ENCODE peak calls at places on chromosome 4, in seven cellular contexts. R is fibroblast of villous mesenchyme; A is activated CD4-positive, alpha-beta T cell treated with anti-CD3 and anti-CD28 coated beads, Interleukin-2, amount 10 ng/mL, durations not matched to agents 7 days and 5 days; V is NCI-H1092 treated with DMSO at 0.1 percent for 48 hours; I is SK-N-SH; B is GM19239; P is MCF 10A. N is an unnamed sample.

GRCh38 chr4:89316931-89317366 is 9.3 kb upstream of the GPRIN3 start:
- DNase-seq in B (no peak), R (peak; percentile 27), V (no peak), P (peak; percentile 40), I (no peak), A (peak; percentile 30), N (peak; percentile 46)

GRCh38 chr4:141153751-141154510 is 20.7 kb upstream of the RNF150 start:
- DNase-seq in I (peak; percentile 50), P (no peak), V (no peak), A (no peak), R (peak; percentile 91), B (no peak), N (no peak)

GRCh38 chr4:25993564-25994185 is 79.7 kb downstream of the SMIM20 start:
- DNase-seq in B (peak; percentile 22), V (no peak), P (peak; percentile 17), I (peak; percentile 41), R (no peak), A (peak; percentile 11), N (peak; percentile 32)

GRCh38 chr4:20313237-20314030 is 61.7 kb downstream of the SLIT2 start:
- DNase-seq in I (no peak), V (no peak), B (no peak), A (no peak), P (no peak), R (no peak), N (no peak)

GRCh38 chr4:81469774-81470455 is 1.8 kb downstream of the RASGEF1B start:
- DNase-seq in P (no peak), R (no peak), V (peak; percentile 54), I (no peak), A (no peak), B (no peak), N (no peak)

GRCh38 chr4:35684755-35685154 is 559.6 kb downstream of the ARAP2 start:
- DNase-seq in A (no peak), V (no peak), B (no peak), I (no peak), P (no peak), R (no peak), N (no peak)

GRCh38 chr4:66855956-66856355 is 689.3 kb downstream of the CENPC start:
- DNase-seq in A (no peak), I (no peak), P (peak; percentile 69), R (no peak), V (no peak), B (no peak), N (peak; percentile 16)

GRCh38 chr4:140098481-140099132 is 55.4 kb downstream of the MAML3 start:
- DNase-seq in P (no peak), I (no peak), R (peak; percentile 71), A (no peak), V (no peak), B (no peak), N (peak; percentile 61)

GRCh38 chr4:97153042-97153441 is 990.2 kb downstream of the STPG2 start:
- DNase-seq in R (no peak), B (no peak), A (no peak), I (peak; percentile 2), V (peak; percentile 11), P (peak; percentile 42), N (no peak)

GRCh38 chr4:105630670-105631655 is 77.5 kb downstream of the INTS12 start:
- DNase-seq in I (no peak), V (no peak), A (no peak), P (peak; percentile 15), B (no peak), R (no peak), N (no peak)

GRCh38 chr4:60034371-60034770 is 1165.8 kb upstream of the ADGRL3 start:
- DNase-seq in P (no peak), I (no peak), B (no peak), A (no peak), R (no peak), V (peak; percentile 41), N (no peak)

GRCh38 chr4:6301732-6302442 is 32.2 kb downstream of the WFS1 start:
- DNase-seq in A (no peak), P (no peak), I (no peak), B (no peak), R (no peak), V (no peak), N (no peak)

GRCh38 chr4:188346171-188346809 is 207.0 kb downstream of the TRIML1 start:
- DNase-seq in A (no peak), P (no peak), B (no peak), I (no peak), R (no peak), V (no peak), N (no peak)

GRCh38 chr4:94545296-94545695 is 93.6 kb downstream of the PDLIM5 start:
- DNase-seq in P (no peak), A (no peak), R (peak; percentile 75), B (no peak), I (no peak), V (no peak), N (peak; percentile 10)

GRCh38 chr4:6124386-6125102 is 75.8 kb downstream of the JAKMIP1 start:
- DNase-seq in A (no peak), V (no peak), I (no peak), B (no peak), P (no peak), R (no peak), N (no peak)

GRCh38 chr4:69828828-69829227 is 31.1 kb downstream of the SULT1E1 start:
- DNase-seq in B (no peak), A (no peak), R (no peak), I (no peak), V (no peak), P (no peak), N (no peak)

GRCh38 chr4:174697164-174697563 is 131.9 kb downstream of the GLRA3 start:
- DNase-seq in A (no peak), I (no peak), B (no peak), P (no peak), R (peak; percentile 41), V (no peak), N (no peak)

GRCh38 chr4:74320559-74321118 is 12.4 kb downstream of the EPGN start:
- DNase-seq in B (no peak), V (peak; percentile 61), I (peak; percentile 7), A (peak; percentile 51), R (peak; percentile 70), P (peak; percentile 90), N (peak; percentile 23)

GRCh38 chr4:5139141-5139540 is 87.9 kb downstream of the STK32B start:
- DNase-seq in V (no peak), A (no peak), B (no peak), I (no peak), P (no peak), R (no peak), N (no peak)

GRCh38 chr4:43251760-43252317 is 359.3 kb downstream of the GRXCR1 start:
- DNase-seq in I (no peak), A (no peak), R (peak; percentile 22), P (peak; percentile 30), B (no peak), V (peak; percentile 70), N (no peak)

GRCh38 chr4:110195561-110196205 is 2.7 kb downstream of the ELOVL6 start:
- DNase-seq in P (peak; percentile 58), V (no peak), A (peak; percentile 9), R (peak; percentile 45), B (no peak), I (no peak), N (no peak)

GRCh38 chr4:138090145-138090917 is 151.8 kb downstream of the SLC7A11 start:
- DNase-seq in A (peak; percentile 49), P (peak; percentile 90), B (peak; percentile 66), I (peak; percentile 78), V (peak; percentile 84), R (peak; percentile 85), N (peak; percentile 42)

GRCh38 chr4:154465085-154465484 is 26.5 kb downstream of the DCHS2 start:
- DNase-seq in I (no peak), B (no peak), P (peak; percentile 82), A (no peak), V (no peak), R (no peak), N (peak; percentile 42)

GRCh38 chr4:45350438-45350837 is 624.1 kb upstream of the GNPDA2 start:
- DNase-seq in B (no peak), I (no peak), R (peak; percentile 9), A (no peak), V (no peak), P (peak; percentile 55), N (no peak)

N was measured in Daoy.